ENCODE peak calls at places on chromosomes 13 and 19, in seven cellular contexts. A, O, S, C, E, J and U are unnamed samples.

GRCh38 chr13:36919833-36920611 is at the start of gene SMAD9:
- DNase-seq in A (peak; percentile 73), O (peak; percentile 9), S (peak; percentile 92), C (peak; percentile 48), E (peak; percentile 91), J (peak; percentile 95), U (peak; percentile 78)

GRCh38 chr19:29239220-29239776 is 26.3 kb upstream of the UQCRFS1 start:
- DNase-seq in A (no peak), O (no peak), S (no peak), C (no peak), E (no peak), J (no peak), U (no peak)

GRCh38 chr13:87887459-87888123 is 216.4 kb downstream of the SLITRK5 start:
- DNase-seq in A (no peak), O (no peak), S (no peak), C (no peak), E (no peak), J (no peak), U (no peak)

GRCh38 chr19:17950310-17951150 is 16.4 kb upstream of the KCNN1 start:
- DNase-seq in A (no peak), O (no peak), S (no peak), C (no peak), E (no peak), J (peak; percentile 24), U (peak; percentile 60)

GRCh38 chr13:76944457-76944856 is 3.9 kb upstream of the ACOD1 start:
- DNase-seq in A (no peak), O (no peak), S (no peak), C (peak; percentile 69), E (no peak), J (peak; percentile 88), U (no peak)

GRCh38 chr19:17105548-17105947 is 30.0 kb downstream of the MYO9B start:
- DNase-seq in A (peak; percentile 66), O (no peak), S (no peak), C (no peak), E (no peak), J (no peak), U (no peak)

GRCh38 chr13:76226941-76227340 is 590.8 kb downstream of the LMO7 start:
- DNase-seq in A (no peak), O (no peak), S (no peak), C (no peak), E (no peak), J (no peak), U (no peak)

GRCh38 chr13:43936630-43937029 is 56.9 kb downstream of the LACC1 start:
- DNase-seq in A (no peak), O (no peak), S (no peak), C (no peak), E (no peak), J (peak; percentile 4), U (no peak)

GRCh38 chr19:33941133-33941532 is 144.5 kb downstream of the KCTD15 start:
- DNase-seq in A (no peak), O (no peak), S (no peak), C (no peak), E (no peak), J (no peak), U (no peak)

GRCh38 chr13:109773276-109773675 is 13.1 kb downstream of the IRS2 start:
- DNase-seq in A (no peak), O (no peak), S (no peak), C (peak; percentile 77), E (no peak), J (no peak), U (no peak)

GRCh38 chr19:18794029-18794313 is 2.9 kb upstream of the COMP start:
- DNase-seq in A (no peak), O (no peak), S (no peak), C (no peak), E (no peak), J (no peak), U (no peak)

GRCh38 chr13:33205804-33206221 is 79.7 kb downstream of the STARD13 start:
- DNase-seq in A (no peak), O (peak; percentile 19), S (no peak), C (no peak), E (peak; percentile 33), J (no peak), U (peak; percentile 32)

GRCh38 chr13:94712812-94713555 is 639 bp upstream of the SOX21 start:
- DNase-seq in A (no peak), O (no peak), S (peak; percentile 73), C (peak; percentile 74), E (peak; percentile 76), J (peak; percentile 70), U (peak; percentile 60)

GRCh38 chr13:113121183-113121927 is 1.2 kb upstream of the F10 start:
- DNase-seq in A (no peak), O (no peak), S (no peak), C (no peak), E (no peak), J (no peak), U (no peak)

GRCh38 chr19:5343848-5344247 is 3.2 kb upstream of the PTPRS start:
- DNase-seq in A (no peak), O (no peak), S (no peak), C (no peak), E (no peak), J (peak; percentile 58), U (no peak)

GRCh38 chr19:18020212-18021067 is 12.5 kb downstream of the ARRDC2 start:
- DNase-seq in A (no peak), O (no peak), S (peak; percentile 49), C (no peak), E (peak; percentile 58), J (peak; percentile 80), U (no peak)

GRCh38 chr19:9906475-9907087 is 29.7 kb downstream of the OLFM2 start:
- DNase-seq in A (no peak), O (no peak), S (no peak), C (no peak), E (peak; percentile 31), J (no peak), U (no peak)

GRCh38 chr13:106888148-106888547 is 320.2 kb upstream of the ARGLU1 start:
- DNase-seq in A (no peak), O (no peak), S (no peak), C (no peak), E (no peak), J (no peak), U (no peak)

GRCh38 chr19:39473443-39473960 is 7.1 kb upstream of the TIMM50 start:
- DNase-seq in A (no peak), O (no peak), S (no peak), C (no peak), E (no peak), J (no peak), U (no peak)

DNA sequence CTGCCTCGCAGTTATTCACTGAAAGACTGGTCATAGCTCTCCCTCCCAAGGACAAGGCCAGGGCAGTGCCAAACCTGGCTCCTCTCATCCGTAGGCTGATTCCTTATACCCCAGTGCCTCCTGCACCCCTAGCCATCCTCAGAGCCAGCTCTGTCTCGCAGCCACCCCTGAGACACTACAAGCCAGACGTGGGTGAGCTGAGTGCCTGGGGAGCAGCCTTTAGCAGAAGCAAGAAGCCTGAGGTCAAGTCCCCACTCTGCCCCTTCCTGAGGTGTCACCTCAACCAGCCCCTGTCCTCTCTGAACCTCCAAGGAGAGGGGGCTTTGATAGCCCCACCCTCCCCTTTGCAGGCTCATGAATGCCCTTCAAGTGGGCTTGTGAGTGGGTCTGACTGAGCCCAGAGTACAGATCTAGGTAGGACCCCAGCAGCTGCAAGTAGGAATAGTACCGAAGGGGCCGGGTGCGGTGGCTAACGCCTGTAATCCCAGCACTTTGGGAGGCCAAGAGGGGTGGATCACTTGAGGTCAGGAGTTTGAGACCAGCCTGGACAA is 14.8 kb upstream of the AKAP8L start:
- DNase-seq in A (no peak), O (no peak), S (no peak), C (no peak), E (no peak), J (no peak), U (no peak)
- H3K9me2 ChIP-seq in A (no peaks in the 10 kb centered on the region), O (no peaks in the 10 kb centered on the region), S (no peaks in the 10 kb centered on the region), C (no peaks in the 10 kb centered on the region), E (no peaks in the 10 kb centered on the region), J (no peaks in the 10 kb centered on the region), U (no peaks in the 10 kb centered on the region)

DNA sequence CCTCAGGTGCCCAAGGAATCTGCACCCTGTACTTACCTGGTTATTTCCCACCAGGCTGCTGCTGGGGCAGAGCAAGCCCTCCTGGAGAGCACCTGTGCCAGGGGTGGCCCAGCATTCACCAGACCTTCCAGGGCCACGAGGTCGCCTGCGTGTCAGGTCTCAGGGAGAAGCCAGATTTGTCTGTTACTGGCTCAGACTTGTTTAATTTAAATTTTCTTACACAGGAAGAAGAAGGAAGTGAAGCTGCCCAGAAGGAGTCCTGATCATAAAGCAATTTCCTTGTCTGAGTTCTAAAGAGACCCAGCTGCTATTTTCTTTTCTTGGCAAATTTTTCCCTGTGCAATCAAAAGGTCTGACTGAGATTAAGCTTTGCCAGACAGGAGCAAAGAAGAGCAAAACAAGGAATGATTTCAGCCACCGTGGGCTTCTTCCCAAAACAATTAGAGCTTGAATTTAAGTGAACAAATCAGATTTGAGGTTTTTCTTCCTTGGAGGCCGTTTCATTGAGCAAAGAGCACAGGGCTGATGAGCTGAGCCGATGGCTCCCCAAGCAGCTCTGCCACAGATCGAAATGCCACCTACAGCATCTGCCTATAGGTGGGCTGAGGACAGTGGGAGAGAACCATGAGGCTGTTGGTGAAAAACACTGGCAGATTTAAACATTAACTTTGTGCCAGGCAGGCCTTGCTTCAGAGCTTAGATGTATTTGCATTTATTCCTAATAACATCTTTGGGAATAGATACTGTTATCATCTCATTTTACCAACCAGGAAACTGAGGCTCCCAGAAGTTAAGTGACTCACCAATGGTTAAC is 40.2 kb downstream of the HSPH1 start:
- DNase-seq in A (peak; percentile 5), O (no peak), S (no peak), C (no peak), E (no peak), J (no peak), U (no peak)
- H3K9me2 ChIP-seq in A (no peaks in the 10 kb centered on the region), O (no peaks in the 10 kb centered on the region), S (no peaks in the 10 kb centered on the region), C (no peaks in the 10 kb centered on the region), E (no peaks in the 10 kb centered on the region), J (no peaks in the 10 kb centered on the region), U (peaks cover 4% of the 10 kb centered on the region)

DNA sequence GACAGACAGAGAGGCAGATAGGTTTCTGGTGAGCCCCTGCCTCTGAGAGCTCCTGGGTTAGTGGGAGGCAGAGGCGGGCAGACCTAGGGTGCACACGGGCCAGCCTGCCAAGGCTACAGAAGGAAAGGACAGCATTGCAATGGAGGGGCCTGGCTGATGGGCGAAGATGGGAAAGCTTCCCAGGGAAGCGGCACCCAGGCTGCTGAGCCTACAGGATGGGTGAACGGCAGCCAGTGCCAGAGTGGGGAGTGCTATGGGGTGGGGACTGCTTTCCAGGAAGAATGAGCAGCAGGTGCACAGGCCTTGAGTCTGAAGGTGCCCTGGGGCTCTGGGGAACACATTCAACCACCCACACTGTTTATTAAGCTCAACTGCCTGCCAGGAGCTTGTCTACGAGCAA is 702 bp upstream of the MAG start:
- DNase-seq in A (peak; percentile 57), O (peak; percentile 2), S (no peak), C (no peak), E (no peak), J (no peak), U (no peak)
- H3K9me2 ChIP-seq in A (no peaks in the 10 kb centered on the region), O (no peaks in the 10 kb centered on the region), S (no peaks in the 10 kb centered on the region), C (no peaks in the 10 kb centered on the region), E (no peaks in the 10 kb centered on the region), J (no peaks in the 10 kb centered on the region), U (no peaks in the 10 kb centered on the region)

GRCh38 chr19:2057484-2058469 is 6.7 kb upstream of the MKNK2 start:
- DNase-seq in A (no peak), O (no peak), S (no peak), C (no peak), E (no peak), J (no peak), U (no peak)
- H3K9me2 ChIP-seq in A (no peaks in the 10 kb centered on the region), O (no peaks in the 10 kb centered on the region), S (no peaks in the 10 kb centered on the region), C (no peaks in the 10 kb centered on the region), E (no peaks in the 10 kb centered on the region), J (no peaks in the 10 kb centered on the region), U (no peaks in the 10 kb centered on the region)